ENCODE peak calls at places on chromosomes 12 and 14, in eight cellular contexts. Z is stimulated activated naive CD4-positive, alpha-beta T cell; V is NCI-H748 treated with DMSO at 0.1 percent for 48 hours; A is astrocyte of the spinal cord; E is lower leg skin; B is activated CD8-positive, alpha-beta T cell treated with anti-CD3 and anti-CD28 coated beads for 36 hours; U is psoas muscle; C is bronchial epithelial cell. F is an unnamed sample.

GRCh38 chr12:76863005-76863670 is 15.7 kb downstream of the CSRP2 start:
- DNase-seq in C (no peak), E (no peak), A (peak), U (no peak), Z (no peak), B (no peak), V (no peak), F (no peak)

GRCh38 chr12:7645395-7646177 is 20.1 kb downstream of the APOBEC1 start:
- DNase-seq in V (no peak), U (no peak), Z (peak), B (peak), C (peak), A (peak), E (no peak), F (no peak)

GRCh38 chr12:131005161-131006035 is 51.7 kb downstream of the ADGRD1 start:
- DNase-seq in U (no peak), Z (no peak), A (no peak), E (no peak), B (no peak), C (no peak), V (no peak), F (no peak)

GRCh38 chr14:26389646-26390508 is 208.0 kb downstream of the NOVA1 start:
- DNase-seq in V (no peak), U (no peak), E (no peak), C (peak), A (peak), Z (no peak), B (no peak), F (no peak)

GRCh38 chr12:4908694-4909396 is 860 bp upstream of the KCNA1 start:
- DNase-seq in A (no peak), U (no peak), E (no peak), C (no peak), B (peak), V (peak), Z (no peak), F (no peak)

GRCh38 chr14:79285263-79285662 is 926.0 kb downstream of the DIO2 start:
- DNase-seq in A (no peak), V (no peak), E (no peak), Z (no peak), C (no peak), U (no peak), B (no peak), F (no peak)

GRCh38 chr12:111757361-111758119 is 9.2 kb upstream of the ALDH2 start:
- DNase-seq in Z (no peak), C (no peak), E (peak), B (peak), A (peak), U (peak), V (no peak), F (peak)

GRCh38 chr12:104697186-104697585 is 240.4 kb downstream of the CHST11 start:
- DNase-seq in E (no peak), U (no peak), C (no peak), A (no peak), V (no peak), B (no peak), Z (no peak), F (no peak)

GRCh38 chr12:119302334-119303132 is 32.0 kb upstream of the CCDC60 start:
- DNase-seq in Z (no peak), E (no peak), A (no peak), B (no peak), U (no peak), C (no peak), V (peak), F (no peak)

GRCh38 chr14:67420102-67420739 is 8.3 kb upstream of the PLEK2 start:
- DNase-seq in Z (peak), V (no peak), A (no peak), E (no peak), B (peak), U (no peak), C (no peak), F (no peak)

GRCh38 chr12:66693901-66694513 is 15.1 kb upstream of the GRIP1 start:
- DNase-seq in B (peak), A (peak), E (no peak), V (peak), C (peak), U (no peak), Z (peak), F (no peak)

GRCh38 chr14:101716956-101717662 is 44.4 kb upstream of the PPP2R5C start:
- DNase-seq in U (no peak), B (no peak), C (peak), V (no peak), E (peak), Z (no peak), A (no peak), F (no peak)